ENCODE peak calls at places on chromosome 10, in eight cellular contexts. W is foreskin fibroblast, X is epithelial cell of esophagus, U is colonic mucosa, Z is astrocyte of the spinal cord, Y is astrocyte of the cerebellum, G is H7, S is GM23248. M is an unnamed sample.

GRCh38 chr10:124721295-124722052 is 22.7 kb downstream of the FAM53B start:
- DNase-seq in G (no peak), U (peak; percentile 38), W (no peak), Z (no peak), Y (no peak), S (no peak), X (peak; percentile 69), M (no peak)

GRCh38 chr10:33376976-33377657 is 42.6 kb upstream of the NRP1 start:
- DNase-seq in X (peak; percentile 72), W (peak; percentile 80), S (peak; percentile 90), Z (peak; percentile 75), U (no peak), Y (peak; percentile 34), G (no peak), M (no peak)

GRCh38 chr10:56123247-56123646 is 237.8 kb downstream of the ZWINT start:
- DNase-seq in W (no peak), X (peak; percentile 1), U (no peak), G (no peak), S (no peak), Y (no peak), Z (no peak), M (no peak)

GRCh38 chr10:119310807-119311206 is 103.4 kb downstream of the GRK5 start:
- DNase-seq in X (no peak), U (peak; percentile 52), W (no peak), S (no peak), Z (no peak), G (no peak), Y (no peak), M (no peak)

GRCh38 chr10:119250641-119251314 is 43.4 kb downstream of the GRK5 start:
- DNase-seq in G (peak; percentile 8), Y (peak; percentile 66), U (no peak), X (peak; percentile 92), W (peak; percentile 77), Z (peak; percentile 84), S (peak; percentile 93), M (peak; percentile 59)

GRCh38 chr10:75400163-75400768 is 1.3 kb downstream of the ZNF503 start:
- DNase-seq in Z (no peak), G (peak; percentile 80), S (peak; percentile 69), X (no peak), Y (no peak), W (peak; percentile 60), U (no peak), M (no peak)

GRCh38 chr10:75408911-75409885 is 7.6 kb upstream of the ZNF503 start:
- DNase-seq in U (peak; percentile 79), W (peak; percentile 79), Z (peak; percentile 36), S (peak; percentile 74), X (peak; percentile 83), G (peak; percentile 98), Y (no peak), M (no peak)

GRCh38 chr10:99443483-99443882 is 13.1 kb upstream of the GOT1 start:
- DNase-seq in Z (no peak), G (no peak), Y (no peak), X (no peak), W (no peak), S (no peak), U (no peak), M (no peak)

GRCh38 chr10:26486304-26486703 is 48.2 kb downstream of the APBB1IP start:
- DNase-seq in U (no peak), X (peak; percentile 34), Y (no peak), S (peak; percentile 99), W (peak; percentile 84), G (no peak), Z (peak; percentile 77), M (peak; percentile 98)

GRCh38 chr10:23910296-23910695 is 298.6 kb upstream of the KIAA1217 start:
- DNase-seq in U (no peak), S (no peak), X (no peak), Y (no peak), Z (no peak), G (no peak), W (no peak), M (no peak)

GRCh38 chr10:124732931-124733536 is 11.1 kb downstream of the FAM53B start:
- DNase-seq in X (peak; percentile 81), Z (peak; percentile 28), Y (no peak), G (no peak), S (no peak), W (peak; percentile 21), U (peak; percentile 56), M (no peak)

GRCh38 chr10:31134303-31134928 is 102.8 kb upstream of the ZNF438 start:
- DNase-seq in Z (peak; percentile 87), S (peak; percentile 58), Y (peak; percentile 75), G (no peak), U (no peak), X (peak; percentile 37), W (peak; percentile 53), M (no peak)

GRCh38 chr10:118940386-118940785 is 89.1 kb upstream of the NANOS1 start:
- DNase-seq in U (no peak), Z (no peak), S (no peak), W (peak; percentile 53), Y (no peak), X (peak; percentile 31), G (no peak), M (no peak)

GRCh38 chr10:126521354-126521753 is 133.1 kb upstream of the ADAM12 start:
- DNase-seq in W (no peak), S (peak; percentile 10), Z (peak; percentile 45), X (peak; percentile 46), U (no peak), Y (peak; percentile 26), G (no peak), M (no peak)

GRCh38 chr10:65751896-65752295 is 1173.9 kb upstream of the LRRTM3 start:
- DNase-seq in S (no peak), W (no peak), G (no peak), X (peak; percentile 62), Y (no peak), U (no peak), Z (no peak), M (no peak)

GRCh38 chr10:82041018-82041417 is 166.0 kb downstream of the NRG3 start:
- DNase-seq in U (no peak), W (no peak), S (no peak), Z (no peak), X (no peak), G (peak; percentile 1), Y (no peak), M (no peak)

DNA sequence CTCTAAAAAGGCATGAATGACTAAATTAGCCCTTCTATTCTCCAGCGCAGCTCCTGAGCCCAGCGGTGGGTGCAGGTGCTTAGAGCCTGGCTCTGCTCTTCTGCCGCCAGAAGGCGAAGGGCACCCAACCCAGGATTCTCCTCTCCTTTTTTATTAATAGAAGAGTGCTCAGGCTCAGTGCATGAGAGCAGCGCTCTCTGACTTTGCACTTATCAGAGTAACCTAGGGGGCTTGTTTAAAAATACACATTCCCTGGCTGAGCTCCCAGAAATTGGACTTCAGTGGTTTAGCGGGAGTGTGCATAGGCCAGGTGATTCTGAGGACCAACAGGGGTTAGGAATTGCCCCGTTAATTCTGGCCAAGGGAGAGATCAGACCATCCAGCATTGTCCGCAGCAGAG is 1.7 kb upstream of the PFKP start:
- DNase-seq in Y (no peak), S (no peak), U (no peak), W (no peak), X (no peak), Z (no peak), G (no peak), M (no peak)
- H3K4me3 ChIP-seq in Y (no peak overlapping the region), S (no peak overlapping the region), U (no peak overlapping the region), W (no peak overlapping the region), X (no peak overlapping the region), Z (no peak overlapping the region), G (no peak overlapping the region), M (no peak overlapping the region)

DNA sequence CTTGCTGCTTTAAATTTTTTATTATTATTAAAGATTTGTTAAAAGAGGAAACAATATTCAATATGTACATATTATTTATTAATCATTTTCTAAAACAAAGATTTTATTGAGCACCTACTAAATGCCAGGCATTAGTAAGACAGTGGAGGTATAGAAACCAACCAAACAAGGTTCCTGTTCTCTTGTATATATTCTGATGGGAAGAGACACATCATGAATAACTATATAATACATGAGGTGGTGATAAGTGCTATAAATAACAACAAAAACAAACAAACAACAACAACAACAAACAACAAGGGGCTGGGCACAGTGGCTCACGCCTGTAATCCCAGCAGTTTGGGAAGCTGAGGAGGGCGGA is 630 bp upstream of the LIPA start:
- DNase-seq in G (no peak), W (no peak), Y (no peak), Z (no peak), X (no peak), S (no peak), U (no peak), M (no peak)
- H3K4me3 ChIP-seq in G (no peak overlapping the region), W (peak overlapping the region; percentile 96), Y (peak overlapping the region; percentile 96), Z (peak overlapping the region; percentile 81), X (peak overlapping the region; percentile 74), S (peak overlapping the region; percentile 92), U (peak overlapping the region; percentile 66), M (no peak overlapping the region)

DNA sequence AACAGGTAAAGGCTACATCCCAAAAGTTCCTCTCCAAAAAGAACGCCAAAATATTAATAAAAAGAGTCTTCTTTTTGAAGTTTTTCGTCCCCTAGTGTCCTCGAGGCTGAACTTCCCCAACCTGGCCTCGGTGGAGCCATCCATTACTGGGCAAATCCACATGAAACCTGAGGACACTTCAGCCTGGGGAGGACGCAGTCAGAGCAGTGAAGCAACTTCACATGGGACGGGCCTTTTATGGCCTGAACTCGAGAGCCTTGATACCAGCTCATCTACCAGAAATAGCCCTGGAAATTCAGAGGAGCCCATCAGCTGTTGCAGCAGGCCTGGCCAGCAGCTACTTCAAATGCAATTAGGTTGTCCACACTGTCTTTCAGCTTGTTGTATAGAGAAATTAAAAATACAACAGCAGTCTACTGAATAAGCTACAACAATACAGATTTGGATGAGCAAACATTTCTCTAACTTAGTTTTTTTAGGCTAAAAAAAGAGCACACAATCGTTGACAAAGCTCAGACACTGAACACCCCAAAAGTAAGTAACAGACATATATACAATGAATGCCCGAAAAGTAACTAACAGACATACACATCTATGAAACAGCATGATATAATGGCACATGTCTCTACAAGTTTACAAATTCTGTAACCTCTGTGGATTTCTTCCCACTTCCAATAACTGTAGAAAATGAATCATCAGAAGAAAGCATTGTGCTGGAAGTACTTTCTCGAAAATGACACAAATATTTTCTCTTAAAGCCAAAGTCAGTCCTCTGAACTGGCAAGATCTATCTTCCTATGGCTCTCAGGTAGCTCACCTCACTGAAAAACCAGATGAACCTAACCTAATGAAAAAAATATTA is at the start of gene SVIL:
- DNase-seq in G (no peak), W (peak; percentile 95), S (peak; percentile 87), U (peak; percentile 78), Z (peak; percentile 78), Y (no peak), X (peak; percentile 87), M (no peak)
- H3K4me3 ChIP-seq in G (peak within 1 kb of the TSS; percentile 4), W (no peak within 1 kb of the TSS), S (peak within 1 kb of the TSS; percentile 54), U (peak within 1 kb of the TSS; percentile 17), Z (peak within 1 kb of the TSS; percentile 17), Y (no peak within 1 kb of the TSS), X (peak within 1 kb of the TSS; percentile 0), M (no peak within 1 kb of the TSS)

GRCh38 chr10:6928531-6929080 is 348.5 kb upstream of the PRKCQ start:
- DNase-seq in X (no peak), Z (no peak), W (no peak), G (no peak), Y (no peak), U (no peak), S (peak; percentile 4), M (no peak)
- H3K4me3 ChIP-seq in X (no peak overlapping the region), Z (no peak overlapping the region), W (no peak overlapping the region), G (no peak overlapping the region), Y (no peak overlapping the region), U (no peak overlapping the region), S (no peak overlapping the region), M (no peak overlapping the region)